ENCODE peak calls at places on chromosomes 2 and 18, in four cellular contexts. One of them, this sample, is unnamed.

GRCh38 chr2:228039752-228040534 is 141.5 kb downstream of the SPHKAP start:
- DNase-seq in 8988T: no peak
- DNase-seq in NCI-H1092: no peak
- DNase-seq in germinal center: no peak
- DNase-seq in this sample: peak

GRCh38 chr2:216363221-216363620 is 9.1 kb downstream of the MARCHF4 start:
- DNase-seq in 8988T: no peak
- DNase-seq in NCI-H1092: no peak
- DNase-seq in germinal center: no peak
- DNase-seq in this sample: no peak

GRCh38 chr2:211367711-211368110 is 811.3 kb downstream of the CPS1 start:
- DNase-seq in 8988T: no peak
- DNase-seq in NCI-H1092: no peak
- DNase-seq in germinal center: no peak
- DNase-seq in this sample: no peak

GRCh38 chr18:79515331-79515730 is 119.6 kb downstream of the NFATC1 start:
- DNase-seq in 8988T: no peak
- DNase-seq in NCI-H1092: no peak
- DNase-seq in germinal center: no peak
- DNase-seq in this sample: no peak

GRCh38 chr18:55780591-55781071 is 192.6 kb upstream of the TCF4 start:
- DNase-seq in 8988T: no peak
- DNase-seq in NCI-H1092: no peak
- DNase-seq in germinal center: peak
- DNase-seq in this sample: no peak

GRCh38 chr2:209985879-209986278 is 16.6 kb upstream of the RPE start:
- DNase-seq in 8988T: no peak
- DNase-seq in NCI-H1092: no peak
- DNase-seq in germinal center: no peak
- DNase-seq in this sample: no peak

GRCh38 chr2:218863021-218863520 is 3.5 kb downstream of the WNT6 start:
- DNase-seq in 8988T: no peak
- DNase-seq in NCI-H1092: no peak
- DNase-seq in germinal center: no peak
- DNase-seq in this sample: no peak

GRCh38 chr2:207251573-207252192 is 85.9 kb upstream of the KLF7 start:
- DNase-seq in 8988T: no peak
- DNase-seq in NCI-H1092: no peak
- DNase-seq in germinal center: no peak
- DNase-seq in this sample: no peak

This sample was measured in HuH-7.5.